ENCODE peak calls at places on chromosomes 2 and 18, in six cellular contexts. T is cortex of kidney, C is naive B cell, Y is brain microvascular endothelial cell, M is posterior vena cava, H is BJ. Z is an unnamed sample.
A peak's percentile ranks its signal among the peaks of the same experiment; 100 is the strongest.

GRCh38 chr2:30098271-30099005 is 48.4 kb upstream of the YPEL5 start:
- DNase-seq in T (no peak), Y (no peak), M (no peak), C (no peak), H (no peak), Z (no peak)

GRCh38 chr2:204533629-204534370 is 11.5 kb upstream of the PARD3B start:
- DNase-seq in M (no peak), Y (peak; percentile 38), T (no peak), C (no peak), H (peak; percentile 63), Z (no peak)

GRCh38 chr18:50507120-50507590 is 52.7 kb upstream of the MAPK4 start:
- DNase-seq in T (no peak), C (peak; percentile 1), Y (peak; percentile 14), M (peak; percentile 80), H (no peak), Z (no peak)

GRCh38 chr2:96507957-96508520 is 2.9 kb upstream of the NEURL3 start:
- DNase-seq in T (no peak), M (peak; percentile 92), H (no peak), C (peak; percentile 88), Y (peak; percentile 37), Z (no peak)

GRCh38 chr18:79490593-79491551 is 95.1 kb downstream of the NFATC1 start:
- DNase-seq in T (no peak), Y (no peak), H (no peak), M (peak; percentile 54), C (no peak), Z (no peak)

GRCh38 chr2:225177098-225177497 is 134.8 kb upstream of the DOCK10 start:
- DNase-seq in T (no peak), Y (peak; percentile 6), C (no peak), H (no peak), M (no peak), Z (peak; percentile 45)

GRCh38 chr2:675982-676646 is 1.1 kb downstream of the TMEM18 start:
- DNase-seq in T (no peak), C (no peak), Y (peak; percentile 88), H (peak; percentile 56), M (no peak), Z (peak; percentile 82)

GRCh38 chr2:72864500-72864899 is 22.7 kb upstream of the SPR start:
- DNase-seq in Y (peak; percentile 45), H (no peak), M (no peak), T (no peak), C (no peak), Z (peak; percentile 7)

GRCh38 chr2:7880561-7880960 is 801.3 kb upstream of the ID2 start:
- DNase-seq in M (no peak), T (no peak), H (no peak), Y (no peak), C (no peak), Z (no peak)

GRCh38 chr2:237213325-237214040 is 127.8 kb downstream of the COPS8 start:
- DNase-seq in M (peak; percentile 91), Y (peak; percentile 75), T (no peak), H (no peak), C (no peak), Z (peak; percentile 59)

GRCh38 chr18:59694824-59695223 is 2.4 kb downstream of the CCBE1 start:
- DNase-seq in Y (no peak), T (no peak), C (no peak), M (no peak), H (no peak), Z (no peak)